ENCODE peak calls at places on chromosomes 13 and 19, in four cellular contexts. One of them, this sample, is unnamed.

GRCh38 chr19:45508931-45509691 is 1.8 kb downstream of the VASP start:
- DNase-seq in HCT116: no peak
- DNase-seq in DND-41: peak; percentile 52
- DNase-seq in H1: no peak
- DNase-seq in this sample: no peak

GRCh38 chr19:49690656-49691242 is at the start of gene CPT1C:
- DNase-seq in HCT116: no peak
- DNase-seq in DND-41: no peak
- DNase-seq in H1: peak; percentile 73
- DNase-seq in this sample: no peak

GRCh38 chr13:24288870-24289269 is 20.5 kb upstream of the C1QTNF9 start:
- DNase-seq in HCT116: no peak
- DNase-seq in DND-41: no peak
- DNase-seq in H1: no peak
- DNase-seq in this sample: no peak

GRCh38 chr13:20182231-20182846 is 10.4 kb downstream of the GJB2 start:
- DNase-seq in HCT116: peak; percentile 57
- DNase-seq in DND-41: peak; percentile 64
- DNase-seq in H1: no peak
- DNase-seq in this sample: peak; percentile 54

GRCh38 chr13:84607614-84608013 is 725.3 kb upstream of the SLITRK1 start:
- DNase-seq in HCT116: no peak
- DNase-seq in DND-41: no peak
- DNase-seq in H1: no peak
- DNase-seq in this sample: peak; percentile 70

GRCh38 chr13:111401755-111402154 is 81.3 kb downstream of the TEX29 start:
- DNase-seq in HCT116: no peak
- DNase-seq in DND-41: no peak
- DNase-seq in H1: no peak
- DNase-seq in this sample: no peak

GRCh38 chr13:25971499-25972145 is 80.2 kb downstream of the SHISA2 start:
- DNase-seq in HCT116: no peak
- DNase-seq in DND-41: peak; percentile 39
- DNase-seq in H1: no peak
- DNase-seq in this sample: no peak

GRCh38 chr13:51856027-51856736 is 5.6 kb upstream of the CCDC70 start:
- DNase-seq in HCT116: no peak
- DNase-seq in DND-41: no peak
- DNase-seq in H1: no peak
- DNase-seq in this sample: peak; percentile 58

GRCh38 chr19:57620673-57621348 is 6.8 kb downstream of the ZNF134 start:
- DNase-seq in HCT116: no peak
- DNase-seq in DND-41: no peak
- DNase-seq in H1: no peak
- DNase-seq in this sample: no peak

GRCh38 chr19:12055784-12056183 is 3.0 kb upstream of the ZNF878 start:
- DNase-seq in HCT116: no peak
- DNase-seq in DND-41: no peak
- DNase-seq in H1: no peak
- DNase-seq in this sample: no peak

GRCh38 chr19:33518541-33518940 is 3.0 kb downstream of the PEPD start:
- DNase-seq in HCT116: no peak
- DNase-seq in DND-41: no peak
- DNase-seq in H1: no peak
- DNase-seq in this sample: no peak

GRCh38 chr13:40394304-40394983 is 272.0 kb downstream of the FOXO1 start:
- DNase-seq in HCT116: no peak
- DNase-seq in DND-41: no peak
- DNase-seq in H1: no peak
- DNase-seq in this sample: peak; percentile 29

GRCh38 chr13:48401480-48401879 is 11.4 kb downstream of the LPAR6 start:
- DNase-seq in HCT116: no peak
- DNase-seq in DND-41: no peak
- DNase-seq in H1: no peak
- DNase-seq in this sample: no peak

GRCh38 chr13:78598933-78599332 is 4.4 kb downstream of the POU4F1 start:
- DNase-seq in HCT116: no peak
- DNase-seq in DND-41: no peak
- DNase-seq in H1: no peak
- DNase-seq in this sample: no peak

GRCh38 chr13:45721203-45721731 is 19.1 kb downstream of the CBY2 start:
- DNase-seq in HCT116: no peak
- DNase-seq in DND-41: no peak
- DNase-seq in H1: no peak
- DNase-seq in this sample: no peak

GRCh38 chr19:10568444-10568825 is 344 bp downstream of the CDKN2D start:
- DNase-seq in HCT116: no peak
- DNase-seq in DND-41: no peak
- DNase-seq in H1: no peak
- DNase-seq in this sample: peak; percentile 59

GRCh38 chr19:19202707-19203011 is 555 bp downstream of the NR2C2AP start:
- DNase-seq in HCT116: no peak
- DNase-seq in DND-41: no peak
- DNase-seq in H1: no peak
- DNase-seq in this sample: peak; percentile 18

GRCh38 chr13:28590450-28590849 is 68.5 kb upstream of the POMP start:
- DNase-seq in HCT116: no peak
- DNase-seq in DND-41: no peak
- DNase-seq in H1: no peak
- DNase-seq in this sample: no peak

GRCh38 chr19:45311640-45312039 is 11.0 kb downstream of the CKM start:
- DNase-seq in HCT116: no peak
- DNase-seq in DND-41: no peak
- DNase-seq in H1: no peak
- DNase-seq in this sample: no peak

GRCh38 chr13:30165791-30166190 is 141.6 kb downstream of the KATNAL1 start:
- DNase-seq in HCT116: no peak
- DNase-seq in DND-41: no peak
- DNase-seq in H1: no peak
- DNase-seq in this sample: no peak

GRCh38 chr13:30074955-30075614 is 224.7 kb upstream of the UBL3 start:
- DNase-seq in HCT116: no peak
- DNase-seq in DND-41: no peak
- DNase-seq in H1: no peak
- DNase-seq in this sample: no peak

GRCh38 chr19:45595814-45596213 is 6.2 kb downstream of the GPR4 start:
- DNase-seq in HCT116: no peak
- DNase-seq in DND-41: no peak
- DNase-seq in H1: no peak
- DNase-seq in this sample: no peak

GRCh38 chr19:35715981-35716734 is 1.6 kb upstream of the KMT2B start:
- DNase-seq in HCT116: no peak
- DNase-seq in DND-41: no peak
- DNase-seq in H1: no peak
- DNase-seq in this sample: no peak
- H3K4me1 ChIP-seq in HCT116: peaks cover 35% of the 10 kb centered on the region
- H3K4me1 ChIP-seq in DND-41: peaks cover 38% of the 10 kb centered on the region
- H3K4me1 ChIP-seq in H1: peaks cover 28% of the 10 kb centered on the region
- H3K4me1 ChIP-seq in this sample: peaks cover 23% of the 10 kb centered on the region

DNA sequence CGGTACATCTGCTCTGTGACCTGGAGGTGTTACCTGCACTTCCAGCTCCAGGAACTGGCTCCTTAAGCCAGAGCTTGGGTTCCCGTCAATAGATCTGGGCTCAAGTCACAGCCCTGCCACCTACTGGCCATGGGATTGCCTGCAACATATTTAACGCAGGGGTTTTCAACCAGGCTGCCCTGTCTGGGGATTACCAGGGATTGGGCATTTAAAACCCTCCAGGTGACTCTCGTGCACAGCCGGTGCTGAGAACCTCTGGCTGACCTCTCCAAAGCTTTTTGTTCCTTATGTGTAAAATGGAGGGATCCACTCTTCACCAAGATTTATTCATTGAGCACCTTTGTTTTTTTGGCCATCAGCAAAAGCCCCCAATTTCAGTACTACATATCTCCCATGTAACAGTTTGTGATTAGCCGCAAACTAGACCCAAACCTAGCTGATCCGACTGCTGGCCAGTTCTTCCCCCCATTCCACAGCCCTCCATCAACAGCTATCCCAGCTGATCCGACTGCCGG is 76.6 kb upstream of the STK24 start:
- DNase-seq in HCT116: peak; percentile 85
- DNase-seq in DND-41: peak; percentile 74
- DNase-seq in H1: peak; percentile 77
- DNase-seq in this sample: peak; percentile 76
- H3K9ac ChIP-seq in HCT116: no peak overlapping the region
- H3K9ac ChIP-seq in DND-41: no peak overlapping the region
- H3K9ac ChIP-seq in H1: no peak overlapping the region
- H3K9ac ChIP-seq in this sample: no peak overlapping the region

GRCh38 chr13:23044906-23045305 is 135.9 kb upstream of the SGCG start:
- DNase-seq in HCT116: no peak
- DNase-seq in DND-41: no peak
- DNase-seq in H1: no peak
- DNase-seq in this sample: no peak

GRCh38 chr13:23050126-23050525 is 130.7 kb upstream of the SGCG start:
- DNase-seq in HCT116: no peak
- DNase-seq in DND-41: no peak
- DNase-seq in H1: no peak
- DNase-seq in this sample: no peak
- H2AFZ ChIP-seq in HCT116: no peak overlapping the region
- H2AFZ ChIP-seq in DND-41: no peak overlapping the region
- H2AFZ ChIP-seq in H1: peak overlapping the region; percentile 48
- H2AFZ ChIP-seq in this sample: no peak overlapping the region

DNA sequence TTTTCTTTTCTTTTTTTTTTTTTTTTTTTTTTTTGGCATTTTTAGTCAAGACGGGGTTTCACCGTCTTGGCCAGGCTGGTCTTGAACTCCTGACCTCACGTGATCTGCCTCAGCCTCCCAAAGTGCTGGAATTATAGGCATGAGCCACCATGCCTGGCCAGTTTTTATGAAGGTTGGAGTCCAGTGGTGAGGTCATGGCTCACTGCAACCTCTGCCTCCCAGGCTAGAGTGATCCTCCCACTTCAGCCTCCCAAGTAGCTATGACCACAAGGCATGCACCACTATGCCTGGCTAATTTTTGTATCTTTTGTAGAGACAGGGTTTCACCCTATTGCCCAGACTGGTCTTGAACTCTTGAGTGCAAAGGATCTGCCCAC is 4.2 kb downstream of the SNRPA start:
- DNase-seq in HCT116: no peak
- DNase-seq in DND-41: no peak
- DNase-seq in H1: no peak
- DNase-seq in this sample: no peak
- H3K4me1 ChIP-seq in HCT116: peaks cover 21% of the 10 kb centered on the region
- H3K4me1 ChIP-seq in DND-41: peaks cover 43% of the 10 kb centered on the region
- H3K4me1 ChIP-seq in H1: no peaks in the 10 kb centered on the region
- H3K4me1 ChIP-seq in this sample: peaks cover 28% of the 10 kb centered on the region

GRCh38 chr13:95262837-95263381 is 38.3 kb downstream of the ABCC4 start:
- DNase-seq in HCT116: no peak
- DNase-seq in DND-41: no peak
- DNase-seq in H1: no peak
- DNase-seq in this sample: no peak

GRCh38 chr13:95269756-95270155 is 31.5 kb downstream of the ABCC4 start:
- DNase-seq in HCT116: no peak
- DNase-seq in DND-41: no peak
- DNase-seq in H1: no peak
- DNase-seq in this sample: no peak

GRCh38 chr13:95261956-95262355 is 39.3 kb downstream of the ABCC4 start:
- DNase-seq in HCT116: no peak
- DNase-seq in DND-41: no peak
- DNase-seq in H1: no peak
- DNase-seq in this sample: no peak

GRCh38 chr13:95264225-95264624 is 37.0 kb downstream of the ABCC4 start:
- DNase-seq in HCT116: no peak
- DNase-seq in DND-41: no peak
- DNase-seq in H1: no peak
- DNase-seq in this sample: no peak

GRCh38 chr13:95267662-95268369 is 33.4 kb downstream of the ABCC4 start:
- DNase-seq in HCT116: no peak
- DNase-seq in DND-41: no peak
- DNase-seq in H1: no peak
- DNase-seq in this sample: peak; percentile 64
- H3K9ac ChIP-seq in HCT116: no peak overlapping the region
- H3K9ac ChIP-seq in DND-41: no peak overlapping the region
- H3K9ac ChIP-seq in H1: no peak overlapping the region
- H3K9ac ChIP-seq in this sample: no peak overlapping the region

GRCh38 chr19:15022752-15023151 is 26.5 kb upstream of the CASP14 start:
- DNase-seq in HCT116: no peak
- DNase-seq in DND-41: no peak
- DNase-seq in H1: no peak
- DNase-seq in this sample: no peak
- H2AFZ ChIP-seq in HCT116: no peak overlapping the region
- H2AFZ ChIP-seq in DND-41: no peak overlapping the region
- H2AFZ ChIP-seq in H1: no peak overlapping the region
- H2AFZ ChIP-seq in this sample: peak overlapping the region; percentile 64

DNA sequence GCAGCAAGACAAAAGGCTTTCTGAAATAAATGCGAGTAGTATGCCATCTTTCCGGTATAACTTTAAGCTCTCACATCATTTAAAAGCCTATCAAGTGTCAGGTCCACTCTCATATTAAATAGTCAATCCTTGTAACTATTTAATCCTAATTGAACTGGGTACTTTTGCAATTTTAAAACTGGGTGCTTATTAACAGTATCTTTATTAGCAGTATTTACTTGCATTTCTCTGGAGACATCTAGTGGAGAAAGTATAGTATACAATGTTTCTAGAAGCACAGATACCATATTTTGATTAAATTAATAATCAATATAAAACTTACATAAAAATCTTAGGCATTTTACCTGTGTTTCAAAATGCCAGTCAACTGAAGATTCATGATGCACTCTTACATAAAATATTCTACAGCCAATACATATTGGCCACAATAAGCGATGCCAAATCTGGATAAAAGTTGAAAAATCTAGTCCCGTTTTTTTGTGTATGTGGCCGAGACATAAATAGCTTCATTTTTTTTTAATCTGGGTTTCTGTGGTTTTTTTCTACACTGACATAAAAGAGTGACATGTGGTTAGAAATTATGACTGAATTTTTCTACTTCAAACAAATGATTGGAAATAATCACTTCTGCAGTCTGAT is 4.3 kb upstream of the POSTN start:
- DNase-seq in HCT116: no peak
- DNase-seq in DND-41: no peak
- DNase-seq in H1: no peak
- DNase-seq in this sample: no peak
- H3K4me1 ChIP-seq in HCT116: no peaks in the 10 kb centered on the region
- H3K4me1 ChIP-seq in DND-41: no peaks in the 10 kb centered on the region
- H3K4me1 ChIP-seq in H1: peaks cover 3% of the 10 kb centered on the region
- H3K4me1 ChIP-seq in this sample: peaks cover 3% of the 10 kb centered on the region